ENCODE peak calls at places on chromosome 12, in nine cellular contexts. Z is NCI-H1092 treated with DMSO at 0.1 percent for 48 hours; E is A172; W is right cardiac atrium; F is neural crest cell; N is Daoy; P is CD8-positive, alpha-beta memory T cell; O is fibroblast of lung; K is Calu3. X is an unnamed sample.

GRCh38 chr12:8662592-8662991 is at the start of gene MFAP5:
- DNase-seq in Z (no peak), E (no peak), K (no peak), O (no peak), P (no peak), N (peak), F (no peak), W (peak), X (no peak)

GRCh38 chr12:10615532-10615931 is 2.1 kb upstream of the MAGOHB start:
- DNase-seq in W (no peak), O (no peak), Z (no peak), F (no peak), N (peak), P (no peak), E (no peak), K (no peak), X (no peak)

GRCh38 chr12:4934651-4935050 is 24.9 kb downstream of the KCNA1 start:
- DNase-seq in N (peak), W (no peak), Z (peak), P (no peak), E (peak), K (no peak), O (no peak), F (no peak), X (no peak)

GRCh38 chr12:50621435-50622304 is 116.9 kb downstream of the DIP2B start:
- DNase-seq in W (no peak), E (no peak), P (no peak), Z (no peak), N (no peak), K (no peak), F (no peak), O (no peak), X (no peak)

GRCh38 chr12:18677189-18677588 is 60.6 kb downstream of the PLCZ1 start:
- DNase-seq in P (no peak), O (no peak), W (no peak), E (no peak), Z (no peak), F (no peak), N (no peak), K (no peak), X (no peak)

GRCh38 chr12:122094735-122095561 is 16.4 kb downstream of the MLXIP start:
- DNase-seq in E (no peak), N (no peak), P (no peak), O (peak), F (no peak), K (no peak), Z (no peak), W (no peak), X (no peak)

GRCh38 chr12:105742567-105742874 is 396.2 kb downstream of the NUAK1 start:
- DNase-seq in Z (no peak), O (no peak), W (peak), N (no peak), E (no peak), K (no peak), P (no peak), F (no peak), X (no peak)

GRCh38 chr12:113477171-113477841 is 5.6 kb upstream of the LHX5 start:
- DNase-seq in E (no peak), W (no peak), P (no peak), N (no peak), Z (no peak), K (no peak), O (no peak), F (no peak), X (no peak)

GRCh38 chr12:43011383-43011926 is 421.9 kb upstream of the PRICKLE1 start:
- DNase-seq in Z (no peak), E (no peak), W (no peak), O (no peak), K (no peak), N (no peak), F (no peak), P (no peak), X (no peak)

GRCh38 chr12:66624806-66625205 is 54.1 kb downstream of the GRIP1 start:
- DNase-seq in O (no peak), P (no peak), N (no peak), W (no peak), K (no peak), F (no peak), Z (no peak), E (no peak), X (no peak)

GRCh38 chr12:131827961-131828534 is at the start of gene MMP17:
- DNase-seq in W (peak), Z (peak), P (peak), E (peak), K (peak), O (peak), N (peak), F (peak), X (peak)

GRCh38 chr12:28563286-28563685 is 373.0 kb downstream of the CCDC91 start:
- DNase-seq in F (no peak), W (no peak), K (no peak), E (no peak), Z (no peak), O (no peak), N (no peak), P (no peak), X (no peak)

GRCh38 chr12:45688188-45688587 is 41.3 kb upstream of the ARID2 start:
- DNase-seq in N (peak), K (no peak), Z (peak), P (no peak), W (no peak), F (no peak), E (no peak), O (no peak), X (no peak)

GRCh38 chr12:106139422-106140141 is 828 bp upstream of the NUAK1 start:
- DNase-seq in E (peak), N (peak), K (peak), P (no peak), W (peak), F (peak), Z (peak), O (peak), X (no peak)

GRCh38 chr12:131869871-131870418 is 24.5 kb upstream of the ULK1 start:
- DNase-seq in N (peak), F (no peak), Z (no peak), E (peak), P (no peak), W (no peak), O (peak), K (peak), X (no peak)

GRCh38 chr12:43277630-43278267 is 274.3 kb downstream of the ADAMTS20 start:
- DNase-seq in N (peak), E (peak), Z (no peak), K (peak), P (no peak), W (no peak), F (no peak), O (peak), X (no peak)

GRCh38 chr12:2627343-2628191 is 167.2 kb upstream of the FKBP4 start:
- DNase-seq in F (no peak), O (no peak), W (no peak), K (no peak), N (peak), E (no peak), P (no peak), Z (peak), X (no peak)

GRCh38 chr12:64825143-64826011 is 930 bp downstream of the TBC1D30 start:
- DNase-seq in W (no peak), P (no peak), Z (peak), E (no peak), K (no peak), O (no peak), N (peak), F (no peak), X (no peak)

GRCh38 chr12:34401659-34402227 is 379.4 kb downstream of the ALG10 start:
- DNase-seq in K (no peak), P (peak), O (no peak), F (no peak), N (no peak), Z (no peak), E (no peak), W (peak), X (no peak)

GRCh38 chr12:27541031-27541719 is 17.2 kb downstream of the PPFIBP1 start:
- DNase-seq in W (no peak), P (no peak), K (no peak), E (no peak), F (no peak), O (no peak), Z (no peak), N (no peak), X (no peak)

GRCh38 chr12:104636496-104636895 is 179.7 kb downstream of the CHST11 start:
- DNase-seq in K (no peak), N (no peak), F (no peak), Z (no peak), E (no peak), W (no peak), O (no peak), P (no peak), X (no peak)

GRCh38 chr12:3252416-3252815 is 175.2 kb downstream of the TSPAN9 start:
- DNase-seq in F (no peak), Z (peak), K (no peak), W (peak), O (peak), E (no peak), N (no peak), P (no peak), X (no peak)

X was measured in CD4-positive, alpha-beta memory T cell.